ENCODE peak calls at places on chromosomes 4 and X, in nine cellular contexts. I, J, F, Q, T, V, D, W and R are unnamed samples. For H3K36me3, the result is how much of the 10 kb centered on the place peaks cover.

GRCh38 chr4:48431401-48431800 is 51.7 kb upstream of the SLC10A4 start:
- DNase-seq in T (no peak), D (no peak), F (no peak), W (no peak), V (no peak), I (no peak), J (no peak), Q (peak), R (no peak)

GRCh38 chr4:83082777-83083176 is 31.8 kb downstream of the PLAC8 start:
- DNase-seq in I (peak), J (no peak), D (peak), V (no peak), F (no peak), Q (no peak), W (no peak), T (no peak), R (no peak)

GRCh38 chr4:94978904-94979303 is 221.1 kb downstream of the BMPR1B start:
- DNase-seq in V (peak), T (no peak), I (peak), J (no peak), Q (no peak), D (peak), W (no peak), F (no peak), R (no peak)

GRCh38 chrX:153463031-153463430 is 7.3 kb downstream of the HAUS7 start:
- DNase-seq in I (no peak), Q (no peak), T (no peak), V (no peak), F (no peak), W (no peak), J (no peak), D (no peak), R (no peak)

GRCh38 chrX:2609431-2610238 is 81.5 kb upstream of the CD99 start:
- DNase-seq in V (no peak), W (peak), I (peak), T (no peak), Q (no peak), F (no peak), J (no peak), D (no peak), R (no peak)

GRCh38 chrX:44891642-44892041 is 18.7 kb downstream of the KDM6A start:
- DNase-seq in I (no peak), J (no peak), F (no peak), D (no peak), Q (no peak), V (no peak), W (no peak), T (no peak), R (no peak)

GRCh38 chr4:188031751-188032150 is 36.2 kb downstream of the ZFP42 start:
- DNase-seq in D (no peak), T (no peak), V (no peak), F (no peak), I (no peak), W (no peak), J (no peak), Q (no peak), R (no peak)

GRCh38 chrX:154732421-154733071 is 18.3 kb downstream of the GAB3 start:
- DNase-seq in D (peak), J (no peak), T (no peak), W (no peak), F (no peak), Q (no peak), I (peak), V (peak), R (no peak)

GRCh38 chr4:107153228-107153627 is 117.1 kb upstream of the DKK2 start:
- DNase-seq in J (no peak), V (no peak), I (peak), F (peak), W (no peak), T (peak), Q (no peak), D (no peak), R (peak)

GRCh38 chr4:143347495-143347894 is 10.8 kb downstream of the GAB1 start:
- DNase-seq in J (no peak), T (no peak), Q (no peak), I (no peak), V (no peak), F (no peak), D (no peak), W (no peak), R (no peak)

GRCh38 chr4:183989931-183990330 is 84.8 kb downstream of the STOX2 start:
- DNase-seq in W (no peak), I (no peak), F (no peak), V (no peak), Q (no peak), J (no peak), T (no peak), D (no peak), R (no peak)

GRCh38 chrX:84187501-84188319 is at the start of gene RPS6KA6:
- DNase-seq in D (peak), W (no peak), Q (no peak), V (no peak), I (peak), T (peak), F (peak), J (no peak), R (peak)

GRCh38 chr4:40402556-40402955 is 67.4 kb downstream of the CHRNA9 start:
- DNase-seq in Q (no peak), T (no peak), W (no peak), F (no peak), D (no peak), V (no peak), J (no peak), I (no peak), R (no peak)

GRCh38 chrX:39477438-39478120 is 620.2 kb downstream of the BCOR start:
- DNase-seq in Q (peak), I (no peak), V (peak), J (no peak), F (no peak), T (peak), W (no peak), D (peak), R (peak)

GRCh38 chrX:39310925-39311324 is 509.7 kb downstream of the MID1IP1 start:
- DNase-seq in J (no peak), T (no peak), I (no peak), Q (no peak), F (no peak), D (no peak), V (no peak), W (no peak), R (no peak)

GRCh38 chrX:139020793-139021192 is 309.3 kb upstream of the FGF13 start:
- DNase-seq in V (no peak), Q (no peak), D (no peak), J (no peak), T (no peak), I (no peak), W (no peak), F (no peak), R (no peak)

GRCh38 chr4:26083987-26084386 is 170.0 kb downstream of the SMIM20 start:
- DNase-seq in Q (no peak), V (peak), D (peak), F (no peak), W (no peak), J (no peak), T (peak), I (peak), R (peak)

GRCh38 chrX:41002021-41002420 is 83.2 kb upstream of the USP9X start:
- DNase-seq in F (no peak), T (peak), D (no peak), W (no peak), J (no peak), I (no peak), Q (no peak), V (no peak), R (no peak)

GRCh38 chr4:40121515-40121914 is 64.9 kb downstream of the N4BP2 start:
- DNase-seq in Q (no peak), V (peak), F (no peak), T (no peak), D (peak), I (peak), W (no peak), J (no peak), R (no peak)

GRCh38 chr4:190016369-190017289 is 10.4 kb downstream of the FRG2 start:
- DNase-seq in W (no peak), D (no peak), Q (no peak), T (no peak), V (no peak), J (no peak), I (no peak), F (no peak), R (no peak)

GRCh38 chr4:23324291-23324690 is 565.6 kb downstream of the PPARGC1A start:
- DNase-seq in J (no peak), I (no peak), F (no peak), W (no peak), D (peak), T (no peak), V (no peak), Q (no peak), R (no peak)

GRCh38 chr4:107561481-107561880 is 158.6 kb downstream of the PAPSS1 start:
- DNase-seq in J (no peak), D (peak), F (no peak), V (peak), T (no peak), W (no peak), I (no peak), Q (no peak), R (no peak)

GRCh38 chr4:186808635-186809018 is 85.0 kb upstream of the FAT1 start:
- DNase-seq in J (no peak), V (peak), T (peak), F (no peak), Q (no peak), W (no peak), I (peak), D (peak), R (no peak)

GRCh38 chr4:38802561-38803355 is 1.8 kb downstream of the TLR1 start:
- DNase-seq in F (no peak), W (peak), D (no peak), I (no peak), Q (no peak), V (no peak), T (no peak), J (no peak), R (no peak)
- H3K27ac ChIP-seq in F (no peak), W (no peak), D (no peak), I (no peak), Q (no peak), V (no peak), T (no peak), J (no peak), R (no peak)

DNA sequence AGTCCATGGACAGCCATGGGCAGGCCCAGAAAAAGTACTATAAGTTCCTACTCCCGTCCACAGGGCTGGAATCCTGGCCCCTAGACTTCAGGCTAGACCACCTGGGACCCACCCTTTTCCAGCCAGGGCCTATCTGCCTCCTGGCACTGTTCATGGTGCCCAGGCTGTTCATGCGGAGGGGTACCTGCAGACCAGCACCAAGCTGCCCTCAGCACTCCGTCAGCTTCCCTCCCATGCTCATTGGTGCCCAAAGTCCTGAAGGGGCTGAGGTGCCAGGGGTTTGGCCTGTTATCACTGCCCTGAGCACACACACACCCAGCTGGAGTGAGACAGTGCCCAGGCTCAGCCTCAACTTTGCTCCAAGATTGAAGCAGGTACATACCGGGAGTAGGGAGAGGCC is 477.7 kb downstream of the STPG2 start:
- DNase-seq in J (no peak), F (no peak), D (no peak), Q (no peak), W (no peak), I (no peak), V (no peak), T (no peak), R (no peak)
- H3K36me3 ChIP-seq in J (under half), F (under half), D (under half), Q (under half), W (under half), I (under half), V (under half), T (under half), R (under half)

DNA sequence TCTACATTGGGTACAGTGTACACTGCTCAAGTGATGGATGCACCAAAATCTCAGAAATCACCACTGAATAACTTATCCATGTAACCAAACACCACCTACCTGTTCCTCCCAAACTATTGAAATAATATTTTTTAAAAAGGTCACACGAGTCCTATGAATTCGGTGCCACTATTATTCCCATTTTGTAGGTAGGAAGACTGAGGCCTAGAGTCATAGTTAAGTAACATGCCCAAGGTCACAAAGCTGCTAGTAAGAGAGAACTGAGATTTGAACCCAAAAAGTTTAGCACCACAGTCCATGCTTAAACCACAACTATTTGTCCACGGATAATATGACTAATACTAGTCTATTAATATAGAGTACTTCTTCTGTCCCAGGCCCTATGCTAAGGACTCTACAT is 2.7 kb downstream of the ARHGEF6 start:
- DNase-seq in T (no peak), Q (no peak), V (no peak), I (peak), D (no peak), W (no peak), J (no peak), F (no peak), R (no peak)
- H3K27ac ChIP-seq in T (no peak), Q (peak), V (no peak), I (no peak), D (no peak), W (peak), J (no peak), F (no peak), R (no peak)

GRCh38 chr4:78370625-78371372 is 180.8 kb upstream of the ANXA3 start:
- DNase-seq in Q (no peak), F (no peak), I (peak), V (no peak), D (no peak), W (no peak), J (no peak), T (peak), R (no peak)
- H3K36me3 ChIP-seq in Q (under half), F (under half), I (under half), V (under half), D (under half), W (under half), J (under half), T (under half), R (under half)

DNA sequence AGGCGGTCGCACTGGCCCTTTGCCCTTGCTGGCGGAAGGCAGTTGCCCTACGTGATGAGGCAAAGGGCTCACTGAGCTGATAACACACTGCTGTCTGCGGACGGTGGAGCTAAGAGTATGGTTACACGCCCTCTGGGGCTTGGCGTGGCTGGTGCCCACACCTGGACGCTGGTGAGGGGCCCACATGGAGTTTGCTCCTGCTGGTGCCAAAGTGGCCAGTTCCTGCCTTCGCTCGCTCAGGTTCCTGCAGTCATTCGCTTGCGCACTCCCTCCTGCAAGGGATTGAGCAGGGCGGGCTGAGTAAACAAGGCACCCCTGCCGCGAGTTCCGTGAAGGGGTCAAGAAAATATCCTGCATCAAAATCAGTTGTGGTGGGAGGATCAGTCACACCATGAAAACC is 18.4 kb downstream of the SPARCL1 start:
- DNase-seq in T (no peak), F (no peak), W (no peak), J (no peak), Q (no peak), V (no peak), I (no peak), D (no peak), R (no peak)
- H3K27ac ChIP-seq in T (no peak), F (no peak), W (no peak), J (no peak), Q (no peak), V (no peak), I (no peak), D (no peak), R (no peak)

GRCh38 chrX:123905334-123905733 is 45.5 kb downstream of the XIAP start:
- DNase-seq in I (no peak), F (no peak), D (peak), Q (no peak), T (no peak), W (no peak), J (no peak), V (no peak), R (no peak)
- H3K36me3 ChIP-seq in I (under half), F (under half), D (under half), Q (under half), T (under half), W (under half), J (under half), V (under half), R (under half)

GRCh38 chr4:185535818-185536729 is 767 bp upstream of the PDLIM3 start:
- DNase-seq in V (peak), F (no peak), T (no peak), Q (no peak), W (no peak), J (no peak), D (no peak), I (peak), R (no peak)
- H3K27ac ChIP-seq in V (no peak), F (no peak), T (no peak), Q (no peak), W (no peak), J (no peak), D (no peak), I (no peak), R (no peak)

GRCh38 chr4:153061971-153062370 is 125.8 kb downstream of the FHDC1 start:
- DNase-seq in J (no peak), D (no peak), I (no peak), Q (no peak), W (no peak), T (no peak), F (no peak), V (no peak), R (peak)
- H3K36me3 ChIP-seq in J (under half), D (under half), I (under half), Q (under half), W (under half), T (under half), F (under half), V (under half), R (under half)

GRCh38 chr4:4779486-4779885 is 80.0 kb upstream of the MSX1 start:
- DNase-seq in Q (no peak), T (no peak), I (no peak), D (no peak), W (no peak), F (no peak), J (no peak), V (no peak), R (no peak)
- H3K27ac ChIP-seq in Q (no peak), T (no peak), I (no peak), D (no peak), W (no peak), F (no peak), J (no peak), V (no peak), R (no peak)

DNA sequence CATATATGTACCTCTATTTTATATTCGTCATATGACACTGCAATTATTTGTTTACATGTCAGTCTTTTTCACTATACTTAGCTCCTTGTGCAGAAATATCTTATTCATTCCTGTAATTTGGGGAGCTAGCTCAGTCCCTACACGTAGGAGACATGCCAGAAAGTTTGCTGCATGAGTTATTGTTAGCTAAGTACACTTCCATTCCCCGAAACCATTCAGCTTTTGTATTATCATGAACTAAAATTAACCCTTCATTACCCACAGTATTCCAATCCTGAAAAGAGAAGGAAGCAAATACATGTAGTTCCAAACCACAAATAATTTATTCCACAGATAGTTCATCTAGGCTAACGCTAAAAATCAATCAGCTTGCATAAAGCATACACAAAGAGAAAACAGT is 10.2 kb downstream of the CBR4 start:
- DNase-seq in I (no peak), V (no peak), D (peak), Q (no peak), T (no peak), W (no peak), J (no peak), F (no peak), R (no peak)
- H3K36me3 ChIP-seq in I (under half), V (under half), D (under half), Q (under half), T (under half), W (half or more), J (under half), F (under half), R (under half)